ENCODE peak calls at places on chromosome 21, in eight cellular contexts. One of them, this sample, is unnamed.

GRCh38 chr21:34745557-34746255 is 76.9 kb downstream of the CLIC6 start:
- DNase-seq in DMS 273 treated with DMSO at 0.1 percent for 48 hours: peak
- DNase-seq in caudate nucleus: no peak
- DNase-seq in stimulated activated CD4-positive, alpha-beta T cell treated with anti-CD3 and anti-CD28 coated beads, TNF-alpha, amount 100 ng/mL, for 1 hour: peak
- DNase-seq in ELR: peak
- DNase-seq in HEK293T: peak
- DNase-seq in NCI-H510A: peak
- DNase-seq in CMK: peak
- DNase-seq in this sample: peak

GRCh38 chr21:29261555-29262540 is 36.9 kb upstream of the BACH1 start:
- DNase-seq in stimulated activated CD4-positive, alpha-beta T cell treated with anti-CD3 and anti-CD28 coated beads, TNF-alpha, amount 100 ng/mL, for 1 hour: no peak
- DNase-seq in DMS 273 treated with DMSO at 0.1 percent for 48 hours: no peak
- DNase-seq in NCI-H510A: no peak
- DNase-seq in CMK: no peak
- DNase-seq in caudate nucleus: no peak
- DNase-seq in HEK293T: no peak
- DNase-seq in ELR: peak
- DNase-seq in this sample: no peak

GRCh38 chr21:46352913-46353312 is 29.0 kb downstream of the PCNT start:
- DNase-seq in stimulated activated CD4-positive, alpha-beta T cell treated with anti-CD3 and anti-CD28 coated beads, TNF-alpha, amount 100 ng/mL, for 1 hour: no peak
- DNase-seq in ELR: no peak
- DNase-seq in CMK: no peak
- DNase-seq in HEK293T: no peak
- DNase-seq in caudate nucleus: no peak
- DNase-seq in NCI-H510A: no peak
- DNase-seq in DMS 273 treated with DMSO at 0.1 percent for 48 hours: no peak
- DNase-seq in this sample: no peak

GRCh38 chr21:42164064-42164789 is 54.7 kb upstream of the ABCG1 start:
- DNase-seq in ELR: peak
- DNase-seq in stimulated activated CD4-positive, alpha-beta T cell treated with anti-CD3 and anti-CD28 coated beads, TNF-alpha, amount 100 ng/mL, for 1 hour: peak
- DNase-seq in CMK: no peak
- DNase-seq in HEK293T: peak
- DNase-seq in NCI-H510A: no peak
- DNase-seq in DMS 273 treated with DMSO at 0.1 percent for 48 hours: no peak
- DNase-seq in caudate nucleus: peak
- DNase-seq in this sample: peak

GRCh38 chr21:40143822-40144525 is 276.7 kb downstream of the PCP4 start:
- DNase-seq in CMK: peak
- DNase-seq in caudate nucleus: peak
- DNase-seq in ELR: peak
- DNase-seq in DMS 273 treated with DMSO at 0.1 percent for 48 hours: peak
- DNase-seq in NCI-H510A: no peak
- DNase-seq in HEK293T: peak
- DNase-seq in stimulated activated CD4-positive, alpha-beta T cell treated with anti-CD3 and anti-CD28 coated beads, TNF-alpha, amount 100 ng/mL, for 1 hour: peak
- DNase-seq in this sample: peak

GRCh38 chr21:27648560-27648959 is 681.7 kb upstream of the ADAMTS5 start:
- DNase-seq in caudate nucleus: no peak
- DNase-seq in stimulated activated CD4-positive, alpha-beta T cell treated with anti-CD3 and anti-CD28 coated beads, TNF-alpha, amount 100 ng/mL, for 1 hour: no peak
- DNase-seq in DMS 273 treated with DMSO at 0.1 percent for 48 hours: no peak
- DNase-seq in CMK: no peak
- DNase-seq in NCI-H510A: no peak
- DNase-seq in HEK293T: no peak
- DNase-seq in ELR: peak
- DNase-seq in this sample: peak

GRCh38 chr21:27734146-27734545 is 767.3 kb upstream of the ADAMTS5 start:
- DNase-seq in DMS 273 treated with DMSO at 0.1 percent for 48 hours: no peak
- DNase-seq in ELR: peak
- DNase-seq in stimulated activated CD4-positive, alpha-beta T cell treated with anti-CD3 and anti-CD28 coated beads, TNF-alpha, amount 100 ng/mL, for 1 hour: no peak
- DNase-seq in HEK293T: no peak
- DNase-seq in NCI-H510A: no peak
- DNase-seq in CMK: no peak
- DNase-seq in caudate nucleus: no peak
- DNase-seq in this sample: no peak

GRCh38 chr21:38918629-38919346 is 113.1 kb downstream of the ETS2 start:
- DNase-seq in CMK: no peak
- DNase-seq in stimulated activated CD4-positive, alpha-beta T cell treated with anti-CD3 and anti-CD28 coated beads, TNF-alpha, amount 100 ng/mL, for 1 hour: no peak
- DNase-seq in DMS 273 treated with DMSO at 0.1 percent for 48 hours: no peak
- DNase-seq in caudate nucleus: no peak
- DNase-seq in ELR: no peak
- DNase-seq in HEK293T: no peak
- DNase-seq in NCI-H510A: no peak
- DNase-seq in this sample: peak

GRCh38 chr21:33685613-33686197 is 43.4 kb downstream of the ITSN1 start:
- DNase-seq in DMS 273 treated with DMSO at 0.1 percent for 48 hours: no peak
- DNase-seq in CMK: no peak
- DNase-seq in NCI-H510A: no peak
- DNase-seq in caudate nucleus: no peak
- DNase-seq in HEK293T: no peak
- DNase-seq in stimulated activated CD4-positive, alpha-beta T cell treated with anti-CD3 and anti-CD28 coated beads, TNF-alpha, amount 100 ng/mL, for 1 hour: no peak
- DNase-seq in ELR: peak
- DNase-seq in this sample: no peak

GRCh38 chr21:16821588-16821987 is 691.3 kb upstream of the CXADR start:
- DNase-seq in caudate nucleus: no peak
- DNase-seq in NCI-H510A: no peak
- DNase-seq in HEK293T: no peak
- DNase-seq in stimulated activated CD4-positive, alpha-beta T cell treated with anti-CD3 and anti-CD28 coated beads, TNF-alpha, amount 100 ng/mL, for 1 hour: no peak
- DNase-seq in CMK: no peak
- DNase-seq in ELR: no peak
- DNase-seq in DMS 273 treated with DMSO at 0.1 percent for 48 hours: no peak
- DNase-seq in this sample: no peak

GRCh38 chr21:37787456-37787855 is 128.8 kb downstream of the KCNJ6 start:
- DNase-seq in DMS 273 treated with DMSO at 0.1 percent for 48 hours: no peak
- DNase-seq in stimulated activated CD4-positive, alpha-beta T cell treated with anti-CD3 and anti-CD28 coated beads, TNF-alpha, amount 100 ng/mL, for 1 hour: no peak
- DNase-seq in caudate nucleus: no peak
- DNase-seq in ELR: peak
- DNase-seq in CMK: no peak
- DNase-seq in HEK293T: no peak
- DNase-seq in NCI-H510A: no peak
- DNase-seq in this sample: no peak

GRCh38 chr21:31172328-31172727 is 134.1 kb upstream of the KRTAP19-8 start:
- DNase-seq in DMS 273 treated with DMSO at 0.1 percent for 48 hours: no peak
- DNase-seq in stimulated activated CD4-positive, alpha-beta T cell treated with anti-CD3 and anti-CD28 coated beads, TNF-alpha, amount 100 ng/mL, for 1 hour: no peak
- DNase-seq in caudate nucleus: no peak
- DNase-seq in HEK293T: no peak
- DNase-seq in NCI-H510A: no peak
- DNase-seq in CMK: no peak
- DNase-seq in ELR: no peak
- DNase-seq in this sample: no peak

GRCh38 chr21:46171996-46172862 is 12.0 kb downstream of the SPATC1L start:
- DNase-seq in DMS 273 treated with DMSO at 0.1 percent for 48 hours: no peak
- DNase-seq in NCI-H510A: no peak
- DNase-seq in caudate nucleus: no peak
- DNase-seq in HEK293T: no peak
- DNase-seq in CMK: no peak
- DNase-seq in ELR: no peak
- DNase-seq in stimulated activated CD4-positive, alpha-beta T cell treated with anti-CD3 and anti-CD28 coated beads, TNF-alpha, amount 100 ng/mL, for 1 hour: no peak
- DNase-seq in this sample: no peak

GRCh38 chr21:36419996-36420395 is 34.8 kb downstream of the CHAF1B start:
- DNase-seq in NCI-H510A: peak
- DNase-seq in CMK: peak
- DNase-seq in DMS 273 treated with DMSO at 0.1 percent for 48 hours: peak
- DNase-seq in caudate nucleus: no peak
- DNase-seq in HEK293T: peak
- DNase-seq in stimulated activated CD4-positive, alpha-beta T cell treated with anti-CD3 and anti-CD28 coated beads, TNF-alpha, amount 100 ng/mL, for 1 hour: peak
- DNase-seq in ELR: peak
- DNase-seq in this sample: peak

GRCh38 chr21:45607922-45608295 is 35.6 kb upstream of the PCBP3 start:
- DNase-seq in ELR: no peak
- DNase-seq in DMS 273 treated with DMSO at 0.1 percent for 48 hours: no peak
- DNase-seq in NCI-H510A: no peak
- DNase-seq in HEK293T: no peak
- DNase-seq in stimulated activated CD4-positive, alpha-beta T cell treated with anti-CD3 and anti-CD28 coated beads, TNF-alpha, amount 100 ng/mL, for 1 hour: no peak
- DNase-seq in CMK: no peak
- DNase-seq in caudate nucleus: no peak
- DNase-seq in this sample: no peak

GRCh38 chr21:36260030-36260787 is 59.8 kb upstream of the MORC3 start:
- DNase-seq in NCI-H510A: peak
- DNase-seq in stimulated activated CD4-positive, alpha-beta T cell treated with anti-CD3 and anti-CD28 coated beads, TNF-alpha, amount 100 ng/mL, for 1 hour: no peak
- DNase-seq in DMS 273 treated with DMSO at 0.1 percent for 48 hours: peak
- DNase-seq in HEK293T: peak
- DNase-seq in ELR: peak
- DNase-seq in CMK: no peak
- DNase-seq in caudate nucleus: no peak
- DNase-seq in this sample: peak

GRCh38 chr21:33372582-33372981 is 30.6 kb upstream of the IFNGR2 start:
- DNase-seq in ELR: no peak
- DNase-seq in HEK293T: no peak
- DNase-seq in CMK: no peak
- DNase-seq in stimulated activated CD4-positive, alpha-beta T cell treated with anti-CD3 and anti-CD28 coated beads, TNF-alpha, amount 100 ng/mL, for 1 hour: no peak
- DNase-seq in caudate nucleus: no peak
- DNase-seq in DMS 273 treated with DMSO at 0.1 percent for 48 hours: no peak
- DNase-seq in NCI-H510A: no peak
- DNase-seq in this sample: no peak

GRCh38 chr21:21084179-21084578 is 86.0 kb downstream of the NCAM2 start:
- DNase-seq in CMK: no peak
- DNase-seq in HEK293T: no peak
- DNase-seq in caudate nucleus: no peak
- DNase-seq in ELR: no peak
- DNase-seq in NCI-H510A: no peak
- DNase-seq in DMS 273 treated with DMSO at 0.1 percent for 48 hours: no peak
- DNase-seq in stimulated activated CD4-positive, alpha-beta T cell treated with anti-CD3 and anti-CD28 coated beads, TNF-alpha, amount 100 ng/mL, for 1 hour: no peak
- DNase-seq in this sample: no peak

GRCh38 chr21:40215941-40216340 is 348.7 kb downstream of the PCP4 start:
- DNase-seq in HEK293T: no peak
- DNase-seq in DMS 273 treated with DMSO at 0.1 percent for 48 hours: no peak
- DNase-seq in caudate nucleus: no peak
- DNase-seq in ELR: no peak
- DNase-seq in stimulated activated CD4-positive, alpha-beta T cell treated with anti-CD3 and anti-CD28 coated beads, TNF-alpha, amount 100 ng/mL, for 1 hour: no peak
- DNase-seq in NCI-H510A: no peak
- DNase-seq in CMK: no peak
- DNase-seq in this sample: no peak

GRCh38 chr21:38953516-38953915 is 147.8 kb downstream of the ETS2 start:
- DNase-seq in HEK293T: no peak
- DNase-seq in stimulated activated CD4-positive, alpha-beta T cell treated with anti-CD3 and anti-CD28 coated beads, TNF-alpha, amount 100 ng/mL, for 1 hour: no peak
- DNase-seq in NCI-H510A: no peak
- DNase-seq in ELR: no peak
- DNase-seq in CMK: no peak
- DNase-seq in DMS 273 treated with DMSO at 0.1 percent for 48 hours: no peak
- DNase-seq in caudate nucleus: no peak
- DNase-seq in this sample: no peak

GRCh38 chr21:38277501-38278111 is 20.8 kb downstream of the KCNJ15 start:
- DNase-seq in DMS 273 treated with DMSO at 0.1 percent for 48 hours: no peak
- DNase-seq in ELR: peak
- DNase-seq in caudate nucleus: no peak
- DNase-seq in NCI-H510A: no peak
- DNase-seq in CMK: no peak
- DNase-seq in stimulated activated CD4-positive, alpha-beta T cell treated with anti-CD3 and anti-CD28 coated beads, TNF-alpha, amount 100 ng/mL, for 1 hour: no peak
- DNase-seq in HEK293T: no peak
- DNase-seq in this sample: peak

GRCh38 chr21:41161428-41161827 is 6.5 kb upstream of the BACE2 start:
- DNase-seq in NCI-H510A: no peak
- DNase-seq in stimulated activated CD4-positive, alpha-beta T cell treated with anti-CD3 and anti-CD28 coated beads, TNF-alpha, amount 100 ng/mL, for 1 hour: no peak
- DNase-seq in caudate nucleus: no peak
- DNase-seq in DMS 273 treated with DMSO at 0.1 percent for 48 hours: no peak
- DNase-seq in ELR: no peak
- DNase-seq in CMK: no peak
- DNase-seq in HEK293T: no peak
- DNase-seq in this sample: no peak

GRCh38 chr21:29378814-29379213 is 80.1 kb downstream of the BACH1 start:
- DNase-seq in ELR: no peak
- DNase-seq in DMS 273 treated with DMSO at 0.1 percent for 48 hours: no peak
- DNase-seq in CMK: no peak
- DNase-seq in stimulated activated CD4-positive, alpha-beta T cell treated with anti-CD3 and anti-CD28 coated beads, TNF-alpha, amount 100 ng/mL, for 1 hour: no peak
- DNase-seq in caudate nucleus: no peak
- DNase-seq in NCI-H510A: no peak
- DNase-seq in HEK293T: no peak
- DNase-seq in this sample: no peak

GRCh38 chr21:35044128-35044527 is 5.0 kb downstream of the RUNX1 start:
- DNase-seq in ELR: no peak
- DNase-seq in CMK: no peak
- DNase-seq in NCI-H510A: no peak
- DNase-seq in stimulated activated CD4-positive, alpha-beta T cell treated with anti-CD3 and anti-CD28 coated beads, TNF-alpha, amount 100 ng/mL, for 1 hour: no peak
- DNase-seq in DMS 273 treated with DMSO at 0.1 percent for 48 hours: no peak
- DNase-seq in HEK293T: no peak
- DNase-seq in caudate nucleus: no peak
- DNase-seq in this sample: no peak

GRCh38 chr21:28464095-28464494 is 528.6 kb downstream of the LTN1 start:
- DNase-seq in ELR: no peak
- DNase-seq in CMK: no peak
- DNase-seq in caudate nucleus: no peak
- DNase-seq in stimulated activated CD4-positive, alpha-beta T cell treated with anti-CD3 and anti-CD28 coated beads, TNF-alpha, amount 100 ng/mL, for 1 hour: no peak
- DNase-seq in NCI-H510A: no peak
- DNase-seq in HEK293T: no peak
- DNase-seq in DMS 273 treated with DMSO at 0.1 percent for 48 hours: no peak
- DNase-seq in this sample: no peak

GRCh38 chr21:45280178-45280821 is 7.4 kb downstream of the POFUT2 start:
- DNase-seq in CMK: no peak
- DNase-seq in stimulated activated CD4-positive, alpha-beta T cell treated with anti-CD3 and anti-CD28 coated beads, TNF-alpha, amount 100 ng/mL, for 1 hour: no peak
- DNase-seq in DMS 273 treated with DMSO at 0.1 percent for 48 hours: no peak
- DNase-seq in caudate nucleus: no peak
- DNase-seq in HEK293T: no peak
- DNase-seq in ELR: no peak
- DNase-seq in NCI-H510A: no peak
- DNase-seq in this sample: no peak

GRCh38 chr21:43348801-43349261 is 78.1 kb downstream of the SIK1 start:
- DNase-seq in DMS 273 treated with DMSO at 0.1 percent for 48 hours: no peak
- DNase-seq in ELR: no peak
- DNase-seq in HEK293T: no peak
- DNase-seq in CMK: no peak
- DNase-seq in stimulated activated CD4-positive, alpha-beta T cell treated with anti-CD3 and anti-CD28 coated beads, TNF-alpha, amount 100 ng/mL, for 1 hour: no peak
- DNase-seq in caudate nucleus: no peak
- DNase-seq in NCI-H510A: no peak
- DNase-seq in this sample: no peak

GRCh38 chr21:43318841-43319781 is 107.8 kb downstream of the SIK1 start:
- DNase-seq in DMS 273 treated with DMSO at 0.1 percent for 48 hours: no peak
- DNase-seq in caudate nucleus: no peak
- DNase-seq in stimulated activated CD4-positive, alpha-beta T cell treated with anti-CD3 and anti-CD28 coated beads, TNF-alpha, amount 100 ng/mL, for 1 hour: no peak
- DNase-seq in HEK293T: no peak
- DNase-seq in ELR: peak
- DNase-seq in CMK: no peak
- DNase-seq in NCI-H510A: no peak
- DNase-seq in this sample: peak

GRCh38 chr21:40668535-40669275 is 178.3 kb downstream of the DSCAM start:
- DNase-seq in HEK293T: no peak
- DNase-seq in ELR: no peak
- DNase-seq in NCI-H510A: no peak
- DNase-seq in caudate nucleus: no peak
- DNase-seq in DMS 273 treated with DMSO at 0.1 percent for 48 hours: no peak
- DNase-seq in stimulated activated CD4-positive, alpha-beta T cell treated with anti-CD3 and anti-CD28 coated beads, TNF-alpha, amount 100 ng/mL, for 1 hour: no peak
- DNase-seq in CMK: no peak
- DNase-seq in this sample: no peak

GRCh38 chr21:44006017-44006624 is 6.0 kb upstream of the TRAPPC10 start:
- DNase-seq in HEK293T: no peak
- DNase-seq in CMK: no peak
- DNase-seq in caudate nucleus: no peak
- DNase-seq in stimulated activated CD4-positive, alpha-beta T cell treated with anti-CD3 and anti-CD28 coated beads, TNF-alpha, amount 100 ng/mL, for 1 hour: no peak
- DNase-seq in ELR: peak
- DNase-seq in NCI-H510A: no peak
- DNase-seq in DMS 273 treated with DMSO at 0.1 percent for 48 hours: no peak
- DNase-seq in this sample: peak

GRCh38 chr21:44510508-44511218 is 29.3 kb downstream of the KRTAP10-1 start:
- DNase-seq in caudate nucleus: no peak
- DNase-seq in NCI-H510A: peak
- DNase-seq in HEK293T: peak
- DNase-seq in CMK: peak
- DNase-seq in stimulated activated CD4-positive, alpha-beta T cell treated with anti-CD3 and anti-CD28 coated beads, TNF-alpha, amount 100 ng/mL, for 1 hour: peak
- DNase-seq in DMS 273 treated with DMSO at 0.1 percent for 48 hours: no peak
- DNase-seq in ELR: peak
- DNase-seq in this sample: peak

GRCh38 chr21:45993210-45994085 is 11.9 kb downstream of the COL6A1 start:
- DNase-seq in DMS 273 treated with DMSO at 0.1 percent for 48 hours: no peak
- DNase-seq in ELR: no peak
- DNase-seq in CMK: no peak
- DNase-seq in stimulated activated CD4-positive, alpha-beta T cell treated with anti-CD3 and anti-CD28 coated beads, TNF-alpha, amount 100 ng/mL, for 1 hour: no peak
- DNase-seq in HEK293T: no peak
- DNase-seq in NCI-H510A: no peak
- DNase-seq in caudate nucleus: no peak
- DNase-seq in this sample: no peak

GRCh38 chr21:43758132-43758619 is 17.9 kb downstream of the CSTB start:
- DNase-seq in stimulated activated CD4-positive, alpha-beta T cell treated with anti-CD3 and anti-CD28 coated beads, TNF-alpha, amount 100 ng/mL, for 1 hour: no peak
- DNase-seq in HEK293T: no peak
- DNase-seq in DMS 273 treated with DMSO at 0.1 percent for 48 hours: no peak
- DNase-seq in CMK: no peak
- DNase-seq in caudate nucleus: no peak
- DNase-seq in NCI-H510A: no peak
- DNase-seq in ELR: no peak
- DNase-seq in this sample: no peak

GRCh38 chr21:34878940-34879339 is 170.2 kb downstream of the RUNX1 start:
- DNase-seq in CMK: no peak
- DNase-seq in DMS 273 treated with DMSO at 0.1 percent for 48 hours: no peak
- DNase-seq in caudate nucleus: no peak
- DNase-seq in ELR: peak
- DNase-seq in NCI-H510A: no peak
- DNase-seq in HEK293T: no peak
- DNase-seq in stimulated activated CD4-positive, alpha-beta T cell treated with anti-CD3 and anti-CD28 coated beads, TNF-alpha, amount 100 ng/mL, for 1 hour: no peak
- DNase-seq in this sample: no peak

This sample was measured in hepatocyte.